ENCODE peak calls at places on chromosomes 4 and X, in eight cellular contexts. One of them, this sample, is unnamed.

GRCh38 chr4:142080960-142081359 is 444.6 kb downstream of the IL15 start:
- DNase-seq in NCI-H2081: no peak
- DNase-seq in cerebellum: no peak
- DNase-seq in NK-92 treated with Interleukin-12 subunit alpha and Interleukin-12 subunit beta, amount 100 ng/mL, for 24 hours: no peak
- DNase-seq in amniotic epithelial cell: peak
- DNase-seq in EL: no peak
- DNase-seq in NCI-H774: no peak
- DNase-seq in T-cell: no peak
- DNase-seq in this sample: no peak

GRCh38 chr4:185383451-185383850 is 12.3 kb downstream of the LRP2BP start:
- DNase-seq in NCI-H2081: no peak
- DNase-seq in cerebellum: no peak
- DNase-seq in NK-92 treated with Interleukin-12 subunit alpha and Interleukin-12 subunit beta, amount 100 ng/mL, for 24 hours: no peak
- DNase-seq in amniotic epithelial cell: no peak
- DNase-seq in EL: no peak
- DNase-seq in NCI-H774: no peak
- DNase-seq in T-cell: no peak
- DNase-seq in this sample: no peak

GRCh38 chr4:94635172-94635571 is 122.6 kb upstream of the BMPR1B start:
- DNase-seq in NCI-H2081: no peak
- DNase-seq in cerebellum: no peak
- DNase-seq in NK-92 treated with Interleukin-12 subunit alpha and Interleukin-12 subunit beta, amount 100 ng/mL, for 24 hours: no peak
- DNase-seq in amniotic epithelial cell: peak
- DNase-seq in EL: peak
- DNase-seq in NCI-H774: no peak
- DNase-seq in T-cell: no peak
- DNase-seq in this sample: no peak

GRCh38 chr4:3707423-3708102 is 58.6 kb upstream of the ADRA2C start:
- DNase-seq in NCI-H2081: no peak
- DNase-seq in cerebellum: peak
- DNase-seq in NK-92 treated with Interleukin-12 subunit alpha and Interleukin-12 subunit beta, amount 100 ng/mL, for 24 hours: no peak
- DNase-seq in amniotic epithelial cell: no peak
- DNase-seq in EL: no peak
- DNase-seq in NCI-H774: no peak
- DNase-seq in T-cell: no peak
- DNase-seq in this sample: peak

GRCh38 chrX:97629597-97629985 is 745.9 kb downstream of the RPA4 start:
- DNase-seq in NCI-H2081: peak
- DNase-seq in cerebellum: no peak
- DNase-seq in NK-92 treated with Interleukin-12 subunit alpha and Interleukin-12 subunit beta, amount 100 ng/mL, for 24 hours: no peak
- DNase-seq in amniotic epithelial cell: no peak
- DNase-seq in EL: no peak
- DNase-seq in NCI-H774: no peak
- DNase-seq in T-cell: no peak
- DNase-seq in this sample: no peak

GRCh38 chrX:38638952-38639529 is 77.7 kb downstream of the TSPAN7 start:
- DNase-seq in NCI-H2081: no peak
- DNase-seq in cerebellum: no peak
- DNase-seq in NK-92 treated with Interleukin-12 subunit alpha and Interleukin-12 subunit beta, amount 100 ng/mL, for 24 hours: no peak
- DNase-seq in amniotic epithelial cell: no peak
- DNase-seq in EL: no peak
- DNase-seq in NCI-H774: no peak
- DNase-seq in T-cell: no peak
- DNase-seq in this sample: no peak

GRCh38 chr4:182328505-182328904 is 85.3 kb downstream of the TENM3 start:
- DNase-seq in NCI-H2081: no peak
- DNase-seq in cerebellum: no peak
- DNase-seq in NK-92 treated with Interleukin-12 subunit alpha and Interleukin-12 subunit beta, amount 100 ng/mL, for 24 hours: no peak
- DNase-seq in amniotic epithelial cell: no peak
- DNase-seq in EL: no peak
- DNase-seq in NCI-H774: no peak
- DNase-seq in T-cell: no peak
- DNase-seq in this sample: no peak

GRCh38 chrX:150227321-150227860 is 135.7 kb upstream of the MAMLD1 start:
- DNase-seq in NCI-H2081: no peak
- DNase-seq in cerebellum: no peak
- DNase-seq in NK-92 treated with Interleukin-12 subunit alpha and Interleukin-12 subunit beta, amount 100 ng/mL, for 24 hours: no peak
- DNase-seq in amniotic epithelial cell: no peak
- DNase-seq in EL: no peak
- DNase-seq in NCI-H774: no peak
- DNase-seq in T-cell: no peak
- DNase-seq in this sample: no peak

GRCh38 chrX:15525664-15526416 is 25.2 kb downstream of the BMX start:
- DNase-seq in NCI-H2081: peak
- DNase-seq in cerebellum: no peak
- DNase-seq in NK-92 treated with Interleukin-12 subunit alpha and Interleukin-12 subunit beta, amount 100 ng/mL, for 24 hours: no peak
- DNase-seq in amniotic epithelial cell: no peak
- DNase-seq in EL: no peak
- DNase-seq in NCI-H774: no peak
- DNase-seq in T-cell: no peak
- DNase-seq in this sample: no peak

GRCh38 chr4:158936238-158936637 is 166.6 kb upstream of the RAPGEF2 start:
- DNase-seq in NCI-H2081: no peak
- DNase-seq in cerebellum: no peak
- DNase-seq in NK-92 treated with Interleukin-12 subunit alpha and Interleukin-12 subunit beta, amount 100 ng/mL, for 24 hours: no peak
- DNase-seq in amniotic epithelial cell: peak
- DNase-seq in EL: no peak
- DNase-seq in NCI-H774: no peak
- DNase-seq in T-cell: no peak
- DNase-seq in this sample: no peak

GRCh38 chr4:102780476-102781144 is 19.8 kb upstream of the MANBA start:
- DNase-seq in NCI-H2081: no peak
- DNase-seq in cerebellum: no peak
- DNase-seq in NK-92 treated with Interleukin-12 subunit alpha and Interleukin-12 subunit beta, amount 100 ng/mL, for 24 hours: no peak
- DNase-seq in amniotic epithelial cell: peak
- DNase-seq in EL: peak
- DNase-seq in NCI-H774: no peak
- DNase-seq in T-cell: no peak
- DNase-seq in this sample: no peak

GRCh38 chrX:48714573-48714972 is 18.0 kb downstream of the SUV39H1 start:
- DNase-seq in NCI-H2081: no peak
- DNase-seq in cerebellum: no peak
- DNase-seq in NK-92 treated with Interleukin-12 subunit alpha and Interleukin-12 subunit beta, amount 100 ng/mL, for 24 hours: no peak
- DNase-seq in amniotic epithelial cell: peak
- DNase-seq in EL: no peak
- DNase-seq in NCI-H774: no peak
- DNase-seq in T-cell: no peak
- DNase-seq in this sample: no peak

GRCh38 chr4:68250151-68250930 is 4.8 kb upstream of the TMPRSS11B start:
- DNase-seq in NCI-H2081: no peak
- DNase-seq in cerebellum: no peak
- DNase-seq in NK-92 treated with Interleukin-12 subunit alpha and Interleukin-12 subunit beta, amount 100 ng/mL, for 24 hours: no peak
- DNase-seq in amniotic epithelial cell: peak
- DNase-seq in EL: no peak
- DNase-seq in NCI-H774: no peak
- DNase-seq in T-cell: no peak
- DNase-seq in this sample: no peak

GRCh38 chrX:96889726-96890125 is 6.0 kb downstream of the RPA4 start:
- DNase-seq in NCI-H2081: no peak
- DNase-seq in cerebellum: no peak
- DNase-seq in NK-92 treated with Interleukin-12 subunit alpha and Interleukin-12 subunit beta, amount 100 ng/mL, for 24 hours: no peak
- DNase-seq in amniotic epithelial cell: peak
- DNase-seq in EL: no peak
- DNase-seq in NCI-H774: no peak
- DNase-seq in T-cell: no peak
- DNase-seq in this sample: no peak

GRCh38 chrX:11254417-11255109 is 38.6 kb upstream of the AMELX start:
- DNase-seq in NCI-H2081: no peak
- DNase-seq in cerebellum: no peak
- DNase-seq in NK-92 treated with Interleukin-12 subunit alpha and Interleukin-12 subunit beta, amount 100 ng/mL, for 24 hours: no peak
- DNase-seq in amniotic epithelial cell: no peak
- DNase-seq in EL: no peak
- DNase-seq in NCI-H774: no peak
- DNase-seq in T-cell: no peak
- DNase-seq in this sample: no peak

GRCh38 chr4:133151301-133151680 is 2.2 kb downstream of the PCDH10 start:
- DNase-seq in NCI-H2081: peak
- DNase-seq in cerebellum: no peak
- DNase-seq in NK-92 treated with Interleukin-12 subunit alpha and Interleukin-12 subunit beta, amount 100 ng/mL, for 24 hours: no peak
- DNase-seq in amniotic epithelial cell: peak
- DNase-seq in EL: peak
- DNase-seq in NCI-H774: no peak
- DNase-seq in T-cell: no peak
- DNase-seq in this sample: peak

GRCh38 chr4:53688186-53688790 is 97.0 kb upstream of the LNX1 start:
- DNase-seq in NCI-H2081: no peak
- DNase-seq in cerebellum: no peak
- DNase-seq in NK-92 treated with Interleukin-12 subunit alpha and Interleukin-12 subunit beta, amount 100 ng/mL, for 24 hours: peak
- DNase-seq in amniotic epithelial cell: peak
- DNase-seq in EL: peak
- DNase-seq in NCI-H774: no peak
- DNase-seq in T-cell: no peak
- DNase-seq in this sample: no peak

GRCh38 chr4:112247021-112247420 is 15.4 kb downstream of the AP1AR start:
- DNase-seq in NCI-H2081: no peak
- DNase-seq in cerebellum: no peak
- DNase-seq in NK-92 treated with Interleukin-12 subunit alpha and Interleukin-12 subunit beta, amount 100 ng/mL, for 24 hours: no peak
- DNase-seq in amniotic epithelial cell: no peak
- DNase-seq in EL: no peak
- DNase-seq in NCI-H774: no peak
- DNase-seq in T-cell: no peak
- DNase-seq in this sample: no peak

GRCh38 chr4:16513876-16514275 is 287.6 kb upstream of the TAPT1 start:
- DNase-seq in NCI-H2081: no peak
- DNase-seq in cerebellum: no peak
- DNase-seq in NK-92 treated with Interleukin-12 subunit alpha and Interleukin-12 subunit beta, amount 100 ng/mL, for 24 hours: no peak
- DNase-seq in amniotic epithelial cell: no peak
- DNase-seq in EL: no peak
- DNase-seq in NCI-H774: no peak
- DNase-seq in T-cell: no peak
- DNase-seq in this sample: no peak

GRCh38 chr4:114399085-114399484 is 199.5 kb upstream of the UGT8 start:
- DNase-seq in NCI-H2081: no peak
- DNase-seq in cerebellum: no peak
- DNase-seq in NK-92 treated with Interleukin-12 subunit alpha and Interleukin-12 subunit beta, amount 100 ng/mL, for 24 hours: no peak
- DNase-seq in amniotic epithelial cell: no peak
- DNase-seq in EL: no peak
- DNase-seq in NCI-H774: no peak
- DNase-seq in T-cell: no peak
- DNase-seq in this sample: no peak